ENCODE peak calls at places on chromosome 3, in eight cellular contexts. B is NCI-H2171 treated with DMSO at 0.1 percent for 48 hours; L is IMR-90; N is pons; A is CD8-positive, alpha-beta T cell; M is adrenal gland; Z is body of pancreas; O is mesenchymal stem cell. J is an unnamed sample.

GRCh38 chr3:181292984-181293383 is 303.4 kb upstream of the DNAJC19 start:
- DNase-seq in B (no peak), L (peak), N (no peak), A (no peak), M (no peak), Z (no peak), O (peak), J (peak)

GRCh38 chr3:5095879-5096278 is 26.2 kb upstream of the ARL8B start:
- DNase-seq in B (no peak), L (peak), N (no peak), A (peak), M (peak), Z (no peak), O (peak), J (no peak)

GRCh38 chr3:139928708-139929505 is 6.1 kb upstream of the CLSTN2 start:
- DNase-seq in B (no peak), L (no peak), N (no peak), A (no peak), M (no peak), Z (no peak), O (no peak), J (no peak)

GRCh38 chr3:40887012-40887411 is 312.3 kb upstream of the CTNNB1 start:
- DNase-seq in B (no peak), L (no peak), N (no peak), A (no peak), M (no peak), Z (no peak), O (no peak), J (no peak)

GRCh38 chr3:160929595-160929994 is 173.6 kb downstream of the PPM1L start:
- DNase-seq in B (no peak), L (no peak), N (no peak), A (no peak), M (peak), Z (peak), O (peak), J (no peak)

GRCh38 chr3:53863127-53863526 is 16.8 kb downstream of the IL17RB start:
- DNase-seq in B (no peak), L (no peak), N (no peak), A (no peak), M (no peak), Z (no peak), O (no peak), J (no peak)

GRCh38 chr3:58274027-58274614 is 31.9 kb upstream of the RPP14 start:
- DNase-seq in B (no peak), L (peak), N (no peak), A (no peak), M (no peak), Z (no peak), O (no peak), J (peak)

GRCh38 chr3:138127636-138128365 is 4.4 kb downstream of the A4GNT start:
- DNase-seq in B (no peak), L (no peak), N (no peak), A (no peak), M (no peak), Z (no peak), O (no peak), J (no peak)

GRCh38 chr3:19250959-19251610 is 102.8 kb downstream of the KCNH8 start:
- DNase-seq in B (no peak), L (no peak), N (peak), A (no peak), M (no peak), Z (peak), O (no peak), J (no peak)

GRCh38 chr3:10273697-10274305 is 18.9 kb downstream of the GHRL start:
- DNase-seq in B (no peak), L (peak), N (no peak), A (no peak), M (no peak), Z (no peak), O (peak), J (peak)

GRCh38 chr3:39809181-39809994 is at the start of gene MYRIP:
- DNase-seq in B (peak), L (no peak), N (peak), A (no peak), M (peak), Z (peak), O (no peak), J (no peak)

GRCh38 chr3:138338816-138339215 is 9.2 kb upstream of the NME9 start:
- DNase-seq in B (peak), L (no peak), N (no peak), A (no peak), M (no peak), Z (no peak), O (no peak), J (no peak)

GRCh38 chr3:177294221-177294620 is 96.9 kb upstream of the TBL1XR1 start:
- DNase-seq in B (no peak), L (peak), N (no peak), A (no peak), M (peak), Z (peak), O (no peak), J (peak)